ENCODE peak calls at places on chromosome 1, in five cellular contexts. F is GOT3, U is IMR-90, D is testis, C is progenitor cell of endocrine pancreas. B is an unnamed sample.

GRCh38 chr1:93079685-93080141 is 630 bp downstream of the MTF2 start:
- DNase-seq in F (no peak), U (no peak), D (peak), C (peak), B (peak)

GRCh38 chr1:230825061-230825803 is 43.1 kb downstream of the C1orf198 start:
- DNase-seq in F (no peak), U (peak), D (no peak), C (no peak), B (no peak)

GRCh38 chr1:114208106-114208505 is 54.4 kb upstream of the SYT6 start:
- DNase-seq in F (no peak), U (no peak), D (no peak), C (no peak), B (no peak)

GRCh38 chr1:62841587-62842169 is 57.7 kb downstream of the ATG4C start:
- DNase-seq in F (no peak), U (peak), D (no peak), C (no peak), B (no peak)

GRCh38 chr1:158094571-158094970 is 86.1 kb upstream of the CD1D start:
- DNase-seq in F (no peak), U (no peak), D (no peak), C (no peak), B (no peak)

GRCh38 chr1:54976747-54977146 is 3.7 kb upstream of the TMEM61 start:
- DNase-seq in F (no peak), U (no peak), D (no peak), C (no peak), B (peak)

GRCh38 chr1:235067396-235068154 is 61.1 kb downstream of the TOMM20 start:
- DNase-seq in F (peak), U (peak), D (peak), C (no peak), B (peak)

GRCh38 chr1:236689713-236690569 is 3.6 kb downstream of the ACTN2 start:
- DNase-seq in F (no peak), U (no peak), D (no peak), C (no peak), B (no peak)

GRCh38 chr1:160428053-160428452 is 27.7 kb downstream of the VANGL2 start:
- DNase-seq in F (no peak), U (no peak), D (no peak), C (no peak), B (no peak)

GRCh38 chr1:19013826-19014548 is 57.5 kb upstream of the IFFO2 start:
- DNase-seq in F (no peak), U (no peak), D (no peak), C (no peak), B (peak)

GRCh38 chr1:113109908-113110554 is 37.0 kb downstream of the LRIG2 start:
- DNase-seq in F (peak), U (peak), D (peak), C (no peak), B (peak)

GRCh38 chr1:33098371-33098770 is 17.4 kb downstream of the AZIN2 start:
- DNase-seq in F (no peak), U (peak), D (no peak), C (no peak), B (no peak)

GRCh38 chr1:53277326-53277725 is 39.0 kb upstream of the MAGOH start:
- DNase-seq in F (no peak), U (no peak), D (no peak), C (no peak), B (no peak)

GRCh38 chr1:91968334-91968733 is 19.1 kb downstream of the BRDT start:
- DNase-seq in F (no peak), U (no peak), D (no peak), C (no peak), B (no peak)

GRCh38 chr1:226702318-226702956 is 36.6 kb downstream of the ITPKB start:
- DNase-seq in F (peak), U (peak), D (no peak), C (no peak), B (no peak)

GRCh38 chr1:42950146-42950480 is 8.6 kb downstream of the SLC2A1 start:
- DNase-seq in F (no peak), U (peak), D (no peak), C (no peak), B (no peak)

GRCh38 chr1:109623601-109624161 is 4.0 kb downstream of the AMPD2 start:
- DNase-seq in F (no peak), U (no peak), D (no peak), C (no peak), B (no peak)

GRCh38 chr1:90800012-90800717 is 83.1 kb upstream of the BARHL2 start:
- DNase-seq in F (no peak), U (no peak), D (no peak), C (no peak), B (no peak)

GRCh38 chr1:118951270-118951936 is 36.7 kb downstream of the TBX15 start:
- DNase-seq in F (no peak), U (no peak), D (no peak), C (no peak), B (no peak)

GRCh38 chr1:25245809-25246599 is 1.2 kb downstream of the RSRP1 start:
- DNase-seq in F (no peak), U (peak), D (no peak), C (no peak), B (no peak)